ENCODE peak calls at places on chromosomes 7 and 10, in seven cellular contexts. G is IMR-90, O is H1, L is neuronal stem cell, P is mesendoderm, S is H9, R is trophoblast cell. Z is an unnamed sample. For H3K4me1, the result is how much of the 10 kb centered on the place peaks cover.

GRCh38 chr7:108404509-108405435 is 51.5 kb downstream of the NRCAM start:
- DNase-seq in G (no peak), O (no peak), L (no peak), P (no peak), S (no peak), R (peak), Z (no peak)

GRCh38 chr10:97185326-97186058 is at the start of gene SLIT1:
- DNase-seq in G (no peak), O (peak), L (no peak), P (peak), S (peak), R (no peak), Z (no peak)

GRCh38 chr7:44325181-44325671 is at the start of gene CAMK2B:
- DNase-seq in G (no peak), O (no peak), L (no peak), P (no peak), S (no peak), R (no peak), Z (no peak)

GRCh38 chr7:93053209-93053945 is 64.4 kb downstream of the SAMD9 start:
- DNase-seq in G (no peak), O (no peak), L (no peak), P (no peak), S (no peak), R (no peak), Z (no peak)

GRCh38 chr7:5187605-5188004 is 2.4 kb upstream of the WIPI2 start:
- DNase-seq in G (no peak), O (no peak), L (no peak), P (no peak), S (no peak), R (no peak), Z (no peak)

GRCh38 chr7:24477807-24478655 is 95.2 kb upstream of the PALS2 start:
- DNase-seq in G (peak), O (no peak), L (peak), P (peak), S (peak), R (no peak), Z (peak)

GRCh38 chr10:34171957-34172527 is 643.1 kb downstream of the PARD3 start:
- DNase-seq in G (peak), O (no peak), L (no peak), P (no peak), S (no peak), R (no peak), Z (no peak)

GRCh38 chr7:16619979-16620408 is 25.6 kb downstream of the ANKMY2 start:
- DNase-seq in G (peak), O (no peak), L (no peak), P (no peak), S (no peak), R (peak), Z (no peak)

GRCh38 chr7:2004841-2005351 is 227.8 kb downstream of the MAD1L1 start:
- DNase-seq in G (no peak), O (peak), L (no peak), P (no peak), S (peak), R (no peak), Z (no peak)

GRCh38 chr10:117137911-117138642 is at the start of gene VAX1:
- DNase-seq in G (no peak), O (peak), L (no peak), P (peak), S (peak), R (peak), Z (no peak)

GRCh38 chr10:109156396-109156795 is 766.9 kb downstream of the XPNPEP1 start:
- DNase-seq in G (no peak), O (no peak), L (no peak), P (no peak), S (no peak), R (peak), Z (no peak)

GRCh38 chr10:14699482-14699881 is 75.2 kb downstream of the FAM107B start:
- DNase-seq in G (no peak), O (no peak), L (no peak), P (no peak), S (no peak), R (no peak), Z (no peak)
- H2BK120ac ChIP-seq in G (no peak), O (no peak), L (no peak), P (no peak), S (no peak), R (no peak), Z (no peak)

GRCh38 chr7:100380180-100380579 is 6.9 kb downstream of the PILRA start:
- DNase-seq in G (no peak), O (no peak), L (no peak), P (no peak), S (no peak), R (peak), Z (no peak)

GRCh38 chr7:100386940-100387339 is 13.7 kb downstream of the PILRA start:
- DNase-seq in G (no peak), O (no peak), L (no peak), P (no peak), S (no peak), R (no peak), Z (no peak)

GRCh38 chr7:100390286-100391028 is 17.2 kb downstream of the PILRA start:
- DNase-seq in G (no peak), O (no peak), L (no peak), P (no peak), S (no peak), R (no peak), Z (no peak)

GRCh38 chr7:100389437-100390088 is 16.3 kb downstream of the PILRA start:
- DNase-seq in G (no peak), O (no peak), L (no peak), P (no peak), S (no peak), R (no peak), Z (no peak)

DNA sequence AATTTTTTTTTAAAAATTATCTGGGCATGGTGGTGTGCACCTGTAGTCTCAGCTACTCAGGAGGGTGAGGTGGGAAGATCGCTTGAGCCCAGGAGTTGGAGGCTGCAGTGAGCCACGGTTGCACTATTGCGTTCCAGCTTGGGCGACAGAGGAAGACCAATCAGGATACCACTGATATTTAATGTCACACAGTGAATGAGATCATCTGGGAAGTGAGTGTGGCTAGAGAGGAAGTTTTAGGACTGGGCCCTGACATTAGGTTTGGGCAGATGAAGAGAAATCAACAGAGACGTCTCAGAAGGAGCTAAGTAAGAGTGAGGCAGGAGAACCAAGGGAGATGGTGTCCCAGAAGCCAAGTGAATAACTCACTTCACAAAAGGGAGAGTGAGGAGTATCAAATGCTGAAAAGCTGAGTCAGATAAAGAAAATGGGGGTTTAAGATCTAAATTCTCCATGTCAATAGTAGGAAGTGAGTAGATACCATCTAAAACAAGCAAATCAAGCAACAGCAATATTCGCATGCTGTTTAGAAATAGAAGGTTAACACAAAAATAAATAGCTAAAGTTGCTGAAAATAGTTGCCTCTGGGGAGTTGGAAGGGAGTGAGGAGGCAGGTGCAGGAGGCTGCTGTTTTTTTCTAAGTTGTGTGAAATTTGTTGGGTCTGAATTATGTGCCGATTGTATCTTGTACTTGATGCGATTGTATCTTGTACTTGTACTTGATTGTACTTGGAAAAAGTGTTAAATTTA is 11.5 kb downstream of the PILRA start:
- DNase-seq in G (no peak), O (no peak), L (no peak), P (no peak), S (no peak), R (no peak), Z (no peak)
- H2BK5ac ChIP-seq in G (no peak), O (no peak), L (no peak), P (no peak), S (no peak), R (no peak), Z (no peak)

GRCh38 chr7:47405286-47405904 is 176.5 kb downstream of the TNS3 start:
- DNase-seq in G (no peak), O (no peak), L (no peak), P (no peak), S (no peak), R (peak), Z (peak)
- H3K4me1 ChIP-seq in G (under half), O (under half), L (under half), P (under half), S (under half), R (under half), Z (under half)

GRCh38 chr7:73628504-73628903 is 4.2 kb upstream of the MLXIPL start:
- DNase-seq in G (no peak), O (no peak), L (no peak), P (no peak), S (no peak), R (no peak), Z (no peak)

GRCh38 chr7:73623798-73624668 is at the start of gene MLXIPL:
- DNase-seq in G (no peak), O (peak), L (peak), P (peak), S (peak), R (peak), Z (peak)

GRCh38 chr7:73625276-73625675 is 954 bp upstream of the MLXIPL start:
- DNase-seq in G (no peak), O (no peak), L (no peak), P (no peak), S (no peak), R (no peak), Z (no peak)

GRCh38 chr7:73624669-73625001 is 313 bp upstream of the MLXIPL start:
- DNase-seq in G (no peak), O (no peak), L (no peak), P (no peak), S (no peak), R (no peak), Z (no peak)

DNA sequence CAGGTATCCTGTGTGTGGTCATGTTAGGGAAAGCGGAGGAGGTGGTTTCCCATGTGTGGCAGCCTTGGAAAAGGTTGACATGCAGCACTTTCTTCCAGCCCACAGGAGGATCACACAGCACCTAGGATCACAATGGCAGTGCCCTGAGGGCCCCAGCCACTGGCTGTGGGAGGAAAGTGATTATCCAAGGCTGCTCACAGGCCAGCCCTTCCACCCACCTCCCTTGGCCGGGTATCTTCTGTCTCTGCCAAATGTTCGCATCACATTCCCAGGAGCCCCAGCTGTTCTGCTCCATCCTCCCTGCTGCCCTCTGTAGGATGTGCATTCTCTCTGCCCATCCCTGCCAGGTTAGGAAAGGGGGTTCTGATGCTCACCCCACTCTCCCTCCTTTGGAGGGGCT is 2.5 kb upstream of the MLXIPL start:
- DNase-seq in G (peak), O (no peak), L (no peak), P (peak), S (no peak), R (no peak), Z (no peak)
- H2BK120ac ChIP-seq in G (no peak), O (no peak), L (no peak), P (no peak), S (no peak), R (no peak), Z (no peak)

GRCh38 chr7:143924851-143925250 is 10.2 kb upstream of the OR2F2 start:
- DNase-seq in G (no peak), O (no peak), L (no peak), P (peak), S (no peak), R (no peak), Z (no peak)

GRCh38 chr7:143931739-143932138 is 3.3 kb upstream of the OR2F2 start:
- DNase-seq in G (peak), O (no peak), L (no peak), P (no peak), S (no peak), R (no peak), Z (peak)

GRCh38 chr7:143934526-143935340 is at the start of gene OR2F2:
- DNase-seq in G (peak), O (no peak), L (no peak), P (no peak), S (no peak), R (peak), Z (peak)

DNA sequence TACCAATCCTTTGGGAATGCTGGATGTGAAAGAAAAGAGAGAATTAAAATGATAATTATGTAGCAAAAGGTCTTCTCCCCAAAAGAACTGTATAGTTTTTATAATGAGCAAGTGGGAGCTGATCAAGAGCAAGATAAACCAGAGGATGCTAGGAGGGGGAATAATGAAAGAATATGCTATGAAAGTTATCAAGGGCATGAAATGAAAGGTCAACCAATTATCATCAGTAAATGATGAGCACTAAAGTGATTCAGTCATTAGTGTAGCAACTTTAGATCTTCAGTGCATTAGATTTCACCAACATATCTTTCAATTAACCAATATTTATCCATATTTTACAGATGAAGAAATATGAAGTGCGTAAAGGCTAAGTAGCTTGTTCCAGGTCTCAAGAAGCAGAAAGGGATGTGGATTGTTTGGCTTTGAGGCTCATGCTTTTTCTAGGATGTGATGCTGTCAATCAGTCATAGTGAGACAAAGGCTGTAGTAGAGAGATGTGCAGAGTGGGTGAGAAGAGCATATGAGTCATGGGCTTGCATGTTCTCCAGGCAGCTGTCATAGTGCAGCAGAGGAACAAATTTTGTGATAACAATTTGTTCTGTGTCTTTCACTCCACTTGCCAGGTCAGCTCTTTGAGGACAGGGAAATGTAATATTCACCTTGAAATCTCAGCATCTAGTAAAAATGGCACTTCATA is 5.7 kb upstream of the OR2F2 start:
- DNase-seq in G (peak), O (no peak), L (no peak), P (no peak), S (no peak), R (no peak), Z (no peak)
- H2BK5ac ChIP-seq in G (no peak), O (no peak), L (no peak), P (no peak), S (no peak), R (no peak), Z (no peak)